ENCODE peak calls at places on chromosomes 3 and 15, in ten cellular contexts. One of them, this sample, is unnamed.

GRCh38 chr3:64399205-64399800 is 174.0 kb upstream of the PRICKLE2 start:
- DNase-seq in NCI-H1048: peak
- DNase-seq in mesendoderm: peak
- DNase-seq in progenitor cell of endocrine pancreas: no peak
- DNase-seq in T-cell: no peak
- DNase-seq in GM20000: peak
- DNase-seq in activated naive CD4-positive, alpha-beta T cell treated with anti-CD3 and anti-CD28 coated beads for 36 hours: peak
- DNase-seq in CMK: peak
- DNase-seq in effector memory CD8-positive, alpha-beta T cell: no peak
- DNase-seq in NCI-H2171 treated with DMSO at 0.1 percent for 48 hours: peak
- DNase-seq in this sample: peak

GRCh38 chr15:70362350-70362749 is 264.6 kb upstream of the TLE3 start:
- DNase-seq in NCI-H1048: no peak
- DNase-seq in mesendoderm: no peak
- DNase-seq in progenitor cell of endocrine pancreas: no peak
- DNase-seq in T-cell: no peak
- DNase-seq in GM20000: no peak
- DNase-seq in activated naive CD4-positive, alpha-beta T cell treated with anti-CD3 and anti-CD28 coated beads for 36 hours: no peak
- DNase-seq in CMK: no peak
- DNase-seq in effector memory CD8-positive, alpha-beta T cell: no peak
- DNase-seq in NCI-H2171 treated with DMSO at 0.1 percent for 48 hours: peak
- DNase-seq in this sample: no peak

GRCh38 chr3:125990253-125990970 is 21.4 kb downstream of the ROPN1B start:
- DNase-seq in NCI-H1048: no peak
- DNase-seq in mesendoderm: peak
- DNase-seq in progenitor cell of endocrine pancreas: peak
- DNase-seq in T-cell: peak
- DNase-seq in GM20000: peak
- DNase-seq in activated naive CD4-positive, alpha-beta T cell treated with anti-CD3 and anti-CD28 coated beads for 36 hours: peak
- DNase-seq in CMK: peak
- DNase-seq in effector memory CD8-positive, alpha-beta T cell: peak
- DNase-seq in NCI-H2171 treated with DMSO at 0.1 percent for 48 hours: peak
- DNase-seq in this sample: peak

GRCh38 chr3:172294238-172294806 is 153.9 kb downstream of the GHSR start:
- DNase-seq in NCI-H1048: no peak
- DNase-seq in mesendoderm: no peak
- DNase-seq in progenitor cell of endocrine pancreas: no peak
- DNase-seq in T-cell: no peak
- DNase-seq in GM20000: no peak
- DNase-seq in activated naive CD4-positive, alpha-beta T cell treated with anti-CD3 and anti-CD28 coated beads for 36 hours: no peak
- DNase-seq in CMK: peak
- DNase-seq in effector memory CD8-positive, alpha-beta T cell: no peak
- DNase-seq in NCI-H2171 treated with DMSO at 0.1 percent for 48 hours: no peak
- DNase-seq in this sample: no peak

GRCh38 chr15:49813615-49814014 is 192.8 kb downstream of the DTWD1 start:
- DNase-seq in NCI-H1048: no peak
- DNase-seq in mesendoderm: no peak
- DNase-seq in progenitor cell of endocrine pancreas: no peak
- DNase-seq in T-cell: no peak
- DNase-seq in GM20000: no peak
- DNase-seq in activated naive CD4-positive, alpha-beta T cell treated with anti-CD3 and anti-CD28 coated beads for 36 hours: no peak
- DNase-seq in CMK: no peak
- DNase-seq in effector memory CD8-positive, alpha-beta T cell: no peak
- DNase-seq in NCI-H2171 treated with DMSO at 0.1 percent for 48 hours: no peak
- DNase-seq in this sample: no peak

GRCh38 chr3:42014949-42015533 is 53.1 kb upstream of the ULK4 start:
- DNase-seq in NCI-H1048: no peak
- DNase-seq in mesendoderm: peak
- DNase-seq in progenitor cell of endocrine pancreas: no peak
- DNase-seq in T-cell: no peak
- DNase-seq in GM20000: peak
- DNase-seq in activated naive CD4-positive, alpha-beta T cell treated with anti-CD3 and anti-CD28 coated beads for 36 hours: peak
- DNase-seq in CMK: no peak
- DNase-seq in effector memory CD8-positive, alpha-beta T cell: no peak
- DNase-seq in NCI-H2171 treated with DMSO at 0.1 percent for 48 hours: peak
- DNase-seq in this sample: no peak

GRCh38 chr3:131033480-131034080 is 6.9 kb downstream of the NEK11 start:
- DNase-seq in NCI-H1048: peak
- DNase-seq in mesendoderm: peak
- DNase-seq in progenitor cell of endocrine pancreas: no peak
- DNase-seq in T-cell: no peak
- DNase-seq in GM20000: peak
- DNase-seq in activated naive CD4-positive, alpha-beta T cell treated with anti-CD3 and anti-CD28 coated beads for 36 hours: peak
- DNase-seq in CMK: peak
- DNase-seq in effector memory CD8-positive, alpha-beta T cell: peak
- DNase-seq in NCI-H2171 treated with DMSO at 0.1 percent for 48 hours: peak
- DNase-seq in this sample: peak

GRCh38 chr3:53084310-53085001 is 38.6 kb upstream of the SFMBT1 start:
- DNase-seq in NCI-H1048: no peak
- DNase-seq in mesendoderm: no peak
- DNase-seq in progenitor cell of endocrine pancreas: no peak
- DNase-seq in T-cell: no peak
- DNase-seq in GM20000: no peak
- DNase-seq in activated naive CD4-positive, alpha-beta T cell treated with anti-CD3 and anti-CD28 coated beads for 36 hours: no peak
- DNase-seq in CMK: no peak
- DNase-seq in effector memory CD8-positive, alpha-beta T cell: no peak
- DNase-seq in NCI-H2171 treated with DMSO at 0.1 percent for 48 hours: peak
- DNase-seq in this sample: no peak

GRCh38 chr15:82742134-82742533 is 32.5 kb upstream of the AP3B2 start:
- DNase-seq in NCI-H1048: no peak
- DNase-seq in mesendoderm: no peak
- DNase-seq in progenitor cell of endocrine pancreas: no peak
- DNase-seq in T-cell: no peak
- DNase-seq in GM20000: no peak
- DNase-seq in activated naive CD4-positive, alpha-beta T cell treated with anti-CD3 and anti-CD28 coated beads for 36 hours: no peak
- DNase-seq in CMK: no peak
- DNase-seq in effector memory CD8-positive, alpha-beta T cell: no peak
- DNase-seq in NCI-H2171 treated with DMSO at 0.1 percent for 48 hours: no peak
- DNase-seq in this sample: no peak

GRCh38 chr3:31945738-31946052 is 35.4 kb downstream of the OSBPL10 start:
- DNase-seq in NCI-H1048: no peak
- DNase-seq in mesendoderm: no peak
- DNase-seq in progenitor cell of endocrine pancreas: no peak
- DNase-seq in T-cell: no peak
- DNase-seq in GM20000: no peak
- DNase-seq in activated naive CD4-positive, alpha-beta T cell treated with anti-CD3 and anti-CD28 coated beads for 36 hours: no peak
- DNase-seq in CMK: no peak
- DNase-seq in effector memory CD8-positive, alpha-beta T cell: no peak
- DNase-seq in NCI-H2171 treated with DMSO at 0.1 percent for 48 hours: no peak
- DNase-seq in this sample: no peak

GRCh38 chr15:31273258-31273941 is 53.2 kb upstream of the KLF13 start:
- DNase-seq in NCI-H1048: no peak
- DNase-seq in mesendoderm: no peak
- DNase-seq in progenitor cell of endocrine pancreas: no peak
- DNase-seq in T-cell: no peak
- DNase-seq in GM20000: no peak
- DNase-seq in activated naive CD4-positive, alpha-beta T cell treated with anti-CD3 and anti-CD28 coated beads for 36 hours: no peak
- DNase-seq in CMK: no peak
- DNase-seq in effector memory CD8-positive, alpha-beta T cell: no peak
- DNase-seq in NCI-H2171 treated with DMSO at 0.1 percent for 48 hours: no peak
- DNase-seq in this sample: no peak

GRCh38 chr3:105365171-105365535 is 1.6 kb upstream of the ALCAM start:
- DNase-seq in NCI-H1048: no peak
- DNase-seq in mesendoderm: peak
- DNase-seq in progenitor cell of endocrine pancreas: no peak
- DNase-seq in T-cell: no peak
- DNase-seq in GM20000: no peak
- DNase-seq in activated naive CD4-positive, alpha-beta T cell treated with anti-CD3 and anti-CD28 coated beads for 36 hours: no peak
- DNase-seq in CMK: no peak
- DNase-seq in effector memory CD8-positive, alpha-beta T cell: no peak
- DNase-seq in NCI-H2171 treated with DMSO at 0.1 percent for 48 hours: no peak
- DNase-seq in this sample: no peak